ENCODE peak calls at places on chromosomes 12 and 14, in five cellular contexts. One of them, this sample, is unnamed.

GRCh38 chr12:25864287-25864686 is 94.2 kb upstream of the RASSF8 start:
- DNase-seq in left ventricle myocardium inferior: no peak
- DNase-seq in left lung: no peak
- DNase-seq in mammary epithelial cell: no peak
- DNase-seq in neural crest cell: no peak
- DNase-seq in this sample: no peak

GRCh38 chr14:95891742-95892141 is 15.1 kb downstream of the TUNAR start:
- DNase-seq in left ventricle myocardium inferior: no peak
- DNase-seq in left lung: no peak
- DNase-seq in mammary epithelial cell: peak
- DNase-seq in neural crest cell: no peak
- DNase-seq in this sample: peak

GRCh38 chr14:53953828-53954550 is 2.6 kb downstream of the BMP4 start:
- DNase-seq in left ventricle myocardium inferior: peak
- DNase-seq in left lung: peak
- DNase-seq in mammary epithelial cell: peak
- DNase-seq in neural crest cell: no peak
- DNase-seq in this sample: peak

GRCh38 chr14:76775695-76776305 is 14.5 kb downstream of the VASH1 start:
- DNase-seq in left ventricle myocardium inferior: no peak
- DNase-seq in left lung: no peak
- DNase-seq in mammary epithelial cell: no peak
- DNase-seq in neural crest cell: no peak
- DNase-seq in this sample: no peak

GRCh38 chr12:45852508-45852907 is 123.0 kb downstream of the ARID2 start:
- DNase-seq in left ventricle myocardium inferior: peak
- DNase-seq in left lung: peak
- DNase-seq in mammary epithelial cell: no peak
- DNase-seq in neural crest cell: no peak
- DNase-seq in this sample: no peak

GRCh38 chr14:96086574-96087077 is 47.5 kb downstream of the C14orf132 start:
- DNase-seq in left ventricle myocardium inferior: no peak
- DNase-seq in left lung: no peak
- DNase-seq in mammary epithelial cell: peak
- DNase-seq in neural crest cell: no peak
- DNase-seq in this sample: peak

GRCh38 chr14:80584638-80585505 is 356.7 kb downstream of the CEP128 start:
- DNase-seq in left ventricle myocardium inferior: no peak
- DNase-seq in left lung: no peak
- DNase-seq in mammary epithelial cell: peak
- DNase-seq in neural crest cell: no peak
- DNase-seq in this sample: peak

GRCh38 chr14:30015471-30015870 is 87.8 kb upstream of the PRKD1 start:
- DNase-seq in left ventricle myocardium inferior: no peak
- DNase-seq in left lung: no peak
- DNase-seq in mammary epithelial cell: no peak
- DNase-seq in neural crest cell: no peak
- DNase-seq in this sample: no peak

GRCh38 chr14:31252865-31253264 is 45.3 kb upstream of the HECTD1 start:
- DNase-seq in left ventricle myocardium inferior: no peak
- DNase-seq in left lung: no peak
- DNase-seq in mammary epithelial cell: no peak
- DNase-seq in neural crest cell: no peak
- DNase-seq in this sample: no peak

GRCh38 chr12:19771858-19772257 is 332.6 kb downstream of the AEBP2 start:
- DNase-seq in left ventricle myocardium inferior: no peak
- DNase-seq in left lung: no peak
- DNase-seq in mammary epithelial cell: no peak
- DNase-seq in neural crest cell: no peak
- DNase-seq in this sample: no peak
- TF ChIP-seq CTCF in left ventricle myocardium inferior: no peak
- TF ChIP-seq CTCF in left lung: no peak
- TF ChIP-seq CTCF in mammary epithelial cell: no peak
- TF ChIP-seq CTCF in neural crest cell: no peak
- TF ChIP-seq CTCF in this sample: no peak

DNA sequence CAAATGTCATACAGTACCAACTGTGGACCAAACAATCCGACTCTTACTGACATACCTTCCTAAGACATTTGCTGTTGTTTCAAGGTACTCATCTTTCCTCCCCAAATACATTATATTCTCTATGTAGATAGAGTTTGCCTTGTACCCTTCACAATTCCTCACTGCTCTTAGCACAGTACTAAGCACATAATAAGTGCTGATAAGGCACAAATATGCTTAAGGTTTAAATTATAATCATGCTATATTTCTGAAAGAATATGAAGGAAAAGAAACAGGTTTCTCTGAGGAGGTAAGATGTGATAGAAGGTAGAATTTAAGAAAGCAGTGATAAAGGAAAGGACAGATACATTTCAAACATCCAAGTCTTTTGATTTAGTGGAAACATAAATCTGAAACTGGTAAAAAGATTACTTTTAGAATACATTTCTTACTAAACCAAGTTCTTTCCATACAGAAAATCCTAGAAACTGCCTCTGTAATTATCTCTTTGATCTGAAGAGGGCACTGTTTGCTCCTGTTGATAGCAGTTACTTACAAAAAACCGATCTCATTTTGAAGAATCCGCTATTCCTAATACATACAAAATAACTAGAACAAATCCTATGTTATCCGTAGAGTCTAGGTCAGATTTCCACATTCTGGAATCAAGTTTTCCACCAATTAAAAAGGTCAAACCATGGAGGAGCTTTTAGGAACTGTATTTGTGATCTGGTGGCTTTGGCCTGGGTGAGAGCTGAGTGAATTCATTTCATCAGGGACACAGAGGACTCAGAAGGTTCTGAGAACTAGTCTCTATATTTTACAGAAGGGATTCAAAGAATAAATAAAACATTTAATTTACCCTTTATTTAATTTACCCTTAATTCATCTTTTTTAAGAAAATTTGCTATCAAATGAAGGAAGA is 311.9 kb downstream of the DAD1 start:
- DNase-seq in left ventricle myocardium inferior: no peak
- DNase-seq in left lung: no peak
- DNase-seq in mammary epithelial cell: no peak
- DNase-seq in neural crest cell: no peak
- DNase-seq in this sample: peak
- TF ChIP-seq CTCF in left ventricle myocardium inferior: peak
- TF ChIP-seq CTCF in left lung: peak
- TF ChIP-seq CTCF in mammary epithelial cell: peak
- TF ChIP-seq CTCF in neural crest cell: peak
- TF ChIP-seq CTCF in this sample: peak

DNA sequence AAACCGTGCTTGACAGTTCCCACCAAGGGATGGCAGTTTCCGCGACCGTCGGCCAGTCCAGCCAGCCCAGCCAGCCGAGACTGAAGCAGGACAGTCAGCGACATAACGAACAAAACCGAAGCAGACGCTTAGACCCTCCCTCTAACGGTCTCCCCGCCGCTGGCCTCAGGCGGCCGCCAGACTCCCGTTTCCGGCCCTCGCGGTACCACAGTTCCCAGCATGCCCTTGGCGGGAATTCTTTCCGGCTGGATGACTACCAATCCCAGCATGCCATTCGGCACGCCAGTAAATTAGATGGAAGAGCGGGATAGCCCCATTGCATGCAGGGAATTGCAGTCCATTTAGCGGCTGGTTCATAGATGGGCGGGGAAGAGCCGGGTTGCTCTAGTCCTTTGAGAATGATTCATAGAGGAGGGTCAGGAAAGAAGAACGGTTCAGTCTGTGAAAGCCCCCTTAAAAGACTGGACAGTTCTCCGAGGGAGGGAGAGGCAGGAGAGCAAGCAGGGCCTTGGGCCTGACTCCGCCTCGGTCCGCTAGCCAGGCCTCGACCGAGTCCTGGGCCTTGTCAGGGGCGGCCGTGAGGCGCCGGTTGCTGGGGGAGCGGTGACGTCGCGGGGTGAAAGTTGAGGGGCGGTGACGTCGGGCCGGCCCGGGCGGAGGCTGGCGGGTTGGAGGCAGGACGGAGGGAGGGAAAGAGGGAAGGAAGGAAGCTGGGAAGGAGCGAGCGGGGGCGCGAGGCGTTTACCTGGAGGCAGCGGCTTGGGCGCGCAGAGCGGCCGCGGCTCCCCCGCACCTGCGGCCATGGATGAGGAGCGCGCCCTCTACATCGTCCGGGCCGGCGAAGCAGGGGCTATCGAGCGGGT is at the start of gene RIC8B:
- DNase-seq in left ventricle myocardium inferior: peak
- DNase-seq in left lung: peak
- DNase-seq in mammary epithelial cell: peak
- DNase-seq in neural crest cell: peak
- DNase-seq in this sample: peak
- TF ChIP-seq CTCF in left ventricle myocardium inferior: no peak
- TF ChIP-seq CTCF in left lung: no peak
- TF ChIP-seq CTCF in mammary epithelial cell: no peak
- TF ChIP-seq CTCF in neural crest cell: no peak
- TF ChIP-seq CTCF in this sample: no peak

DNA sequence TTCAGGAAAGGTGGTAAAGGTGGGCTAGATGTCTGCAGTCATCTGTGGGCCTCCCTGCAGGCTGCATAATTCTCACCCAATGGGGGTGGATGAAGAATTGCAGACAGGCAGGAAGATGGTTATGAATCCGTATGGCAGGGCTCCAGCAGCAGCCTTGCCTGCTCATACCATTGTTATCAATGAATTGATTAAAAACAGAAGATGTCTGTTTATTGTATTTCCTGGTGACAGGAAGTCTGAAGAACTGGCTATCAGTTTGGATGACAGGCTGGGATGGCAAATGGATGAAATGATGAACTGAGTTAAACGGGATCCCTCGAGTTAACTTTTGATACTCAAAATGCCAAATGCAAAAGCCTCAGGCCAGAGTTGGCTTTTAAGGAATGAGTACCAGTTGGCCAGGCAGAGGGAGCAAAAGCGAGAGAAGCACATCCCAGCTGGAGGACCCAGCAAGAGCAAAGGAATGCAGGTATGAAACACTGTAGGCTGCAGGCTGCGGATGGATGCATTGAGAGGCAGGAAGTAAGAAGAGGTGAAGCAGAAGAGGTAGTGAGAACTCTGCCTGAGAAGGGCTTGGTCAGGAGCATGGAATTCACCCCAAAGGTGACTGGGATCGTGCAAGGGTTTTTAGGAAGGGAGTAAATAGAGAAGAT is 550.0 kb upstream of the TBX3 start:
- DNase-seq in left ventricle myocardium inferior: no peak
- DNase-seq in left lung: no peak
- DNase-seq in mammary epithelial cell: no peak
- DNase-seq in neural crest cell: no peak
- DNase-seq in this sample: no peak
- TF ChIP-seq CTCF in left ventricle myocardium inferior: no peak
- TF ChIP-seq CTCF in left lung: no peak
- TF ChIP-seq CTCF in mammary epithelial cell: no peak
- TF ChIP-seq CTCF in neural crest cell: no peak
- TF ChIP-seq CTCF in this sample: no peak

GRCh38 chr14:70858641-70859040 is 48.6 kb upstream of the PCNX1 start:
- DNase-seq in left ventricle myocardium inferior: no peak
- DNase-seq in left lung: no peak
- DNase-seq in mammary epithelial cell: no peak
- DNase-seq in neural crest cell: no peak
- DNase-seq in this sample: no peak
- TF ChIP-seq CTCF in left ventricle myocardium inferior: no peak
- TF ChIP-seq CTCF in left lung: no peak
- TF ChIP-seq CTCF in mammary epithelial cell: no peak
- TF ChIP-seq CTCF in neural crest cell: no peak
- TF ChIP-seq CTCF in this sample: no peak

GRCh38 chr14:106657460-106657859 is 1131.1 kb downstream of the TMEM121 start:
- DNase-seq in left ventricle myocardium inferior: no peak
- DNase-seq in left lung: no peak
- DNase-seq in mammary epithelial cell: no peak
- DNase-seq in neural crest cell: no peak
- DNase-seq in this sample: no peak
- TF ChIP-seq CTCF in left ventricle myocardium inferior: no peak
- TF ChIP-seq CTCF in left lung: no peak
- TF ChIP-seq CTCF in mammary epithelial cell: peak
- TF ChIP-seq CTCF in neural crest cell: no peak
- TF ChIP-seq CTCF in this sample: no peak

DNA sequence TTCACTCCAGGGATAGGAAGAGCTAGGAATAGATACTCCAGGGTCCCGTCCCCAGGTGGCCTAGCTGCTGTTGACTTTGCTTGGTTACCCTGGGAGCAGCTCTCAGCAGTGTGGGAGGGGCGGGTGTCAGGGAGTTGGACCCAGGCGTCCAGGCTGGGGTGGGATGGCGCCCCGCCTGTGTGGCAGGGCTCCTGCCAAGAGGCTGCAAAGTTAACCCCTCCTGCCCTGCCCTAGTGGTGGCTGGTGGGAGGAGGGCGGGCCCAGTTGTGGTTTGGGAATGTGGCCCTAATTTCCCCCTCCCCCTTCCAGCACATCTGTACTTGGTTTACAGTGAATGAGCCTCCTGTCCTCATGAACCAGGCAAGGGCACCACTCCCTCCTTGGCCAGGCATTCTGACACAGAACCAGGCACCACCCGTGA is 1.7 kb upstream of the RARG start:
- DNase-seq in left ventricle myocardium inferior: no peak
- DNase-seq in left lung: peak
- DNase-seq in mammary epithelial cell: no peak
- DNase-seq in neural crest cell: no peak
- DNase-seq in this sample: no peak
- TF ChIP-seq CTCF in left ventricle myocardium inferior: no peak
- TF ChIP-seq CTCF in left lung: no peak
- TF ChIP-seq CTCF in mammary epithelial cell: no peak
- TF ChIP-seq CTCF in neural crest cell: no peak
- TF ChIP-seq CTCF in this sample: no peak

GRCh38 chr14:65075628-65076325 is 26.5 kb downstream of the MAX start:
- DNase-seq in left ventricle myocardium inferior: no peak
- DNase-seq in left lung: peak
- DNase-seq in mammary epithelial cell: no peak
- DNase-seq in neural crest cell: no peak
- DNase-seq in this sample: no peak

GRCh38 chr14:65079201-65079600 is 23.1 kb downstream of the MAX start:
- DNase-seq in left ventricle myocardium inferior: no peak
- DNase-seq in left lung: no peak
- DNase-seq in mammary epithelial cell: no peak
- DNase-seq in neural crest cell: no peak
- DNase-seq in this sample: no peak

GRCh38 chr14:65074449-65075155 is 27.7 kb downstream of the MAX start:
- DNase-seq in left ventricle myocardium inferior: no peak
- DNase-seq in left lung: no peak
- DNase-seq in mammary epithelial cell: no peak
- DNase-seq in neural crest cell: no peak
- DNase-seq in this sample: no peak

GRCh38 chr14:65079788-65080187 is 22.5 kb downstream of the MAX start:
- DNase-seq in left ventricle myocardium inferior: no peak
- DNase-seq in left lung: no peak
- DNase-seq in mammary epithelial cell: no peak
- DNase-seq in neural crest cell: no peak
- DNase-seq in this sample: no peak

DNA sequence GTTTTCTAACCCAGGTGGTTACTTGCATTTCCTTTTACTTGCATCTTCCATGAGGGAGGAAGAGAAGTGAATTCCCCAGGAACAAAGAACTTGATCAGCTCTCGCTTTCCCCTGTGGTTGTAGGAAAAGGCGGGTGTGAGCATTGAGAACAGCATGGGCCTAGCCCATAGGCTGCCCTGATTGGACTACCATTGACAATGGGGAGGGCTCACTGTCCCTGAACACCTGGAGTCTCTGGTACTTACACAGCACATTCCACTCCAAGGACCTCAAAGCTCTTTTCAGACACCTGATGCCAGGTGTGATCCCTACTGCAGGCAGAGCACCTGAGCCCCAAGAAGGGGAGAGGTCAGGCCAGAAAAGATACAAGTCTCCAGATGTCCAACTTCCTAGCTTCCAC is 25.0 kb downstream of the MAX start:
- DNase-seq in left ventricle myocardium inferior: no peak
- DNase-seq in left lung: no peak
- DNase-seq in mammary epithelial cell: no peak
- DNase-seq in neural crest cell: no peak
- DNase-seq in this sample: no peak
- TF ChIP-seq CTCF in left ventricle myocardium inferior: no peak
- TF ChIP-seq CTCF in left lung: no peak
- TF ChIP-seq CTCF in mammary epithelial cell: no peak
- TF ChIP-seq CTCF in neural crest cell: no peak
- TF ChIP-seq CTCF in this sample: no peak

This sample was measured in MCF 10A.